ENCODE peak calls at places on chromosomes 12 and 14, in seven cellular contexts. H is IMR-90, F is H9, M is H1, C is neuronal stem cell, Y is trophoblast cell, Q is mesenchymal stem cell. K is an unnamed sample.

GRCh38 chr12:1908758-1909157 is 9.7 kb downstream of the CACNA2D4 start:
- DNase-seq in H (no peak), F (peak), M (no peak), C (no peak), Y (no peak), Q (no peak), K (no peak)

GRCh38 chr14:103000291-103000921 is 56.9 kb downstream of the CDC42BPB start:
- DNase-seq in H (no peak), F (no peak), M (no peak), C (no peak), Y (no peak), Q (no peak), K (no peak)

GRCh38 chr12:69108024-69108423 is 131.3 kb upstream of the CPSF6 start:
- DNase-seq in H (no peak), F (no peak), M (no peak), C (no peak), Y (no peak), Q (no peak), K (peak)

GRCh38 chr14:64849940-64850339 is 29.8 kb downstream of the SPTB start:
- DNase-seq in H (no peak), F (no peak), M (no peak), C (no peak), Y (no peak), Q (no peak), K (no peak)

GRCh38 chr12:7114008-7114407 is 5.0 kb upstream of the C1RL start:
- DNase-seq in H (no peak), F (no peak), M (no peak), C (no peak), Y (no peak), Q (no peak), K (no peak)

GRCh38 chr12:180445-180844 is 33.5 kb downstream of the SLC6A12 start:
- DNase-seq in H (peak), F (no peak), M (no peak), C (no peak), Y (peak), Q (peak), K (no peak)

GRCh38 chr14:91418387-91419043 is 895 bp upstream of the CCDC88C start:
- DNase-seq in H (peak), F (peak), M (peak), C (peak), Y (peak), Q (peak), K (peak)

GRCh38 chr14:76770521-76771431 is 9.5 kb downstream of the VASH1 start:
- DNase-seq in H (no peak), F (peak), M (no peak), C (no peak), Y (no peak), Q (no peak), K (no peak)

GRCh38 chr14:26709019-26709418 is 111.2 kb upstream of the NOVA1 start:
- DNase-seq in H (no peak), F (no peak), M (no peak), C (no peak), Y (no peak), Q (peak), K (no peak)

DNA sequence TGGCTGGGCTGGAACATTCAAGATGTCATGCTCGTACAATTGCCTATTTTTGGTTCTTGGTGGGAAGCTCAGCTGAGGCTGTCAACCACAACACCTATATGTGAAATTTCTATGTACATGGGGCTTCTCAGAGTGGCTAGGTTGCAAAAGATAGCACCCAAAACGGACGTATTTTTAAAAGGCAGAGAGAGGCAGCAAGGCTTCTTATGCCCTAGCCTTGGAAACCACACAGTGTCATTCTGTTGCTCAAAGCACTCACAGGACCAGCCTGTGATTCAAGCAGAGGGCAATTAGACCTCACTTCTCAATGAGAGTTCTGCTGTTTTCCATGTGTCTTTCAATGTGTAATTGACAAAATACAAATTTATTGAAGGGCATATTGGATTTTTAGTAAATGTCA is 134.0 kb downstream of the GXYLT1 start:
- DNase-seq in H (no peak), F (no peak), M (no peak), C (no peak), Y (no peak), Q (no peak), K (no peak)
- H2BK120ac ChIP-seq in H (no peak), F (no peak), M (no peak), C (no peak), Y (no peak), Q (no peak), K (no peak)

GRCh38 chr14:59871166-59871495 is 555 bp upstream of the RTN1 start:
- DNase-seq in H (no peak), F (no peak), M (no peak), C (no peak), Y (no peak), Q (no peak), K (no peak)

GRCh38 chr14:59868021-59868420 is 2.6 kb downstream of the RTN1 start:
- DNase-seq in H (no peak), F (no peak), M (no peak), C (no peak), Y (no peak), Q (no peak), K (no peak)

GRCh38 chr14:59870277-59871165 is at the start of gene RTN1:
- DNase-seq in H (peak), F (peak), M (peak), C (peak), Y (peak), Q (peak), K (peak)

GRCh38 chr14:59869381-59870255 is 958 bp downstream of the RTN1 start:
- DNase-seq in H (no peak), F (peak), M (no peak), C (no peak), Y (no peak), Q (no peak), K (peak)
- H2BK120ac ChIP-seq in H (no peak), F (no peak), M (no peak), C (no peak), Y (no peak), Q (no peak), K (no peak)

DNA sequence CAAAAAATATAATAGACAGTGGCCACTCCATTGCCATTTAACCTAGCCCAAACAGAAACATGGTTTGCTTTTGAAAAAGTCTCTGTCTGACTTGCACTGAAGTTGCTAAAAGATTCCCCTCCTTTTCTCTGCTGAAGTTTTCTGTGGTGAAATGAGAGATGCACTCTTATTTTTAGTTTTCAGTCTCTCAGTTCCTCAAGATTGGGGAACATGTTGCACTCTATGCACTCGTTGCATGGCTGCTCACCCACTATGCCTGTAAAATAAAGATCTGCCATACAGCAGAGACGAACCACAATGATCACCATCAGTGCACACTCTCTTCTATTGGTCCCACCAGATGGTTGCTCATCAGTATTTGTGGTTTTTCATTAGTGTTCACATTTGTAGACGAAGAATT is 13.1 kb upstream of the DAAM1 start:
- DNase-seq in H (no peak), F (no peak), M (no peak), C (no peak), Y (no peak), Q (no peak), K (no peak)
- H2BK120ac ChIP-seq in H (no peak), F (no peak), M (no peak), C (no peak), Y (no peak), Q (no peak), K (no peak)

GRCh38 chr12:80353254-80353653 is 90.8 kb upstream of the PTPRQ start:
- DNase-seq in H (peak), F (no peak), M (no peak), C (no peak), Y (peak), Q (peak), K (no peak)
- H2BK120ac ChIP-seq in H (no peak), F (no peak), M (no peak), C (no peak), Y (no peak), Q (no peak), K (no peak)

GRCh38 chr14:60153996-60154395 is 11.2 kb downstream of the DHRS7 start:
- DNase-seq in H (no peak), F (no peak), M (no peak), C (no peak), Y (no peak), Q (no peak), K (no peak)
- H2BK120ac ChIP-seq in H (peak), F (no peak), M (no peak), C (no peak), Y (no peak), Q (no peak), K (no peak)

GRCh38 chr12:97951239-97951638 is 488.6 kb downstream of the RMST start:
- DNase-seq in H (no peak), F (no peak), M (no peak), C (no peak), Y (no peak), Q (no peak), K (no peak)
- H2BK120ac ChIP-seq in H (no peak), F (no peak), M (no peak), C (no peak), Y (no peak), Q (no peak), K (no peak)

K was measured in mesendoderm.